ENCODE peak calls at places on chromosomes 7 and 10, in four cellular contexts. One of them, this sample, is unnamed.

GRCh38 chr7:158802535-158803199 is 26.6 kb downstream of the ESYT2 start:
- DNase-seq in AG04450: no peak
- DNase-seq in endodermal cell: no peak
- DNase-seq in Jurkat, Clone E6-1: no peak
- DNase-seq in this sample: no peak

GRCh38 chr7:85621286-85621685 is 434.4 kb upstream of the SEMA3D start:
- DNase-seq in AG04450: no peak
- DNase-seq in endodermal cell: no peak
- DNase-seq in Jurkat, Clone E6-1: no peak
- DNase-seq in this sample: no peak

GRCh38 chr10:75159519-75159918 is 48.1 kb downstream of the SAMD8 start:
- DNase-seq in AG04450: no peak
- DNase-seq in endodermal cell: no peak
- DNase-seq in Jurkat, Clone E6-1: no peak
- DNase-seq in this sample: no peak

GRCh38 chr10:49572594-49573114 is 33.7 kb upstream of the ERCC6 start:
- DNase-seq in endodermal cell: no peak
- DNase-seq in AG04450: no peak
- DNase-seq in Jurkat, Clone E6-1: no peak
- DNase-seq in this sample: no peak

GRCh38 chr7:99137418-99138180 is 6.3 kb downstream of the SMURF1 start:
- DNase-seq in endodermal cell: peak
- DNase-seq in AG04450: peak
- DNase-seq in Jurkat, Clone E6-1: no peak
- DNase-seq in this sample: no peak

GRCh38 chr10:99694171-99694570 is 34.9 kb downstream of the ENTPD7 start:
- DNase-seq in endodermal cell: no peak
- DNase-seq in Jurkat, Clone E6-1: no peak
- DNase-seq in AG04450: peak
- DNase-seq in this sample: no peak

GRCh38 chr10:119703903-119704508 is 21.8 kb upstream of the INPP5F start:
- DNase-seq in Jurkat, Clone E6-1: no peak
- DNase-seq in endodermal cell: no peak
- DNase-seq in AG04450: no peak
- DNase-seq in this sample: no peak

GRCh38 chr10:7117806-7118674 is 292.8 kb downstream of the SFMBT2 start:
- DNase-seq in Jurkat, Clone E6-1: no peak
- DNase-seq in endodermal cell: no peak
- DNase-seq in AG04450: no peak
- DNase-seq in this sample: no peak

GRCh38 chr10:116756277-116756676 is 13.9 kb upstream of the HSPA12A start:
- DNase-seq in Jurkat, Clone E6-1: no peak
- DNase-seq in endodermal cell: no peak
- DNase-seq in AG04450: no peak
- DNase-seq in this sample: no peak

GRCh38 chr10:31126593-31126992 is 94.9 kb upstream of the ZNF438 start:
- DNase-seq in Jurkat, Clone E6-1: no peak
- DNase-seq in AG04450: no peak
- DNase-seq in endodermal cell: no peak
- DNase-seq in this sample: no peak

GRCh38 chr7:36034020-36034419 is 119.0 kb upstream of the EEPD1 start:
- DNase-seq in endodermal cell: no peak
- DNase-seq in AG04450: no peak
- DNase-seq in Jurkat, Clone E6-1: no peak
- DNase-seq in this sample: no peak

GRCh38 chr10:12742776-12743175 is 258.7 kb downstream of the CCDC3 start:
- DNase-seq in Jurkat, Clone E6-1: no peak
- DNase-seq in AG04450: no peak
- DNase-seq in endodermal cell: no peak
- DNase-seq in this sample: no peak

GRCh38 chr7:21426286-21426957 is 1.5 kb upstream of the SP4 start:
- DNase-seq in endodermal cell: no peak
- DNase-seq in AG04450: no peak
- DNase-seq in Jurkat, Clone E6-1: no peak
- DNase-seq in this sample: no peak

GRCh38 chr7:4683043-4683883 is 1.2 kb downstream of the FOXK1 start:
- DNase-seq in AG04450: no peak
- DNase-seq in endodermal cell: no peak
- DNase-seq in Jurkat, Clone E6-1: no peak
- DNase-seq in this sample: no peak

GRCh38 chr7:137810248-137810647 is 36.5 kb downstream of the DGKI start:
- DNase-seq in endodermal cell: no peak
- DNase-seq in AG04450: no peak
- DNase-seq in Jurkat, Clone E6-1: no peak
- DNase-seq in this sample: no peak

GRCh38 chr10:11107953-11108352 is 90.3 kb downstream of the CELF2 start:
- DNase-seq in AG04450: no peak
- DNase-seq in Jurkat, Clone E6-1: no peak
- DNase-seq in endodermal cell: no peak
- DNase-seq in this sample: no peak

GRCh38 chr7:17530741-17531417 is 232.4 kb downstream of the AHR start:
- DNase-seq in Jurkat, Clone E6-1: peak
- DNase-seq in endodermal cell: no peak
- DNase-seq in AG04450: no peak
- DNase-seq in this sample: no peak

GRCh38 chr10:62354941-62355340 is 19.2 kb upstream of the ZNF365 start:
- DNase-seq in endodermal cell: no peak
- DNase-seq in Jurkat, Clone E6-1: no peak
- DNase-seq in AG04450: no peak
- DNase-seq in this sample: no peak

GRCh38 chr10:20415684-20416083 is 481.4 kb downstream of the NEBL start:
- DNase-seq in Jurkat, Clone E6-1: no peak
- DNase-seq in endodermal cell: no peak
- DNase-seq in AG04450: no peak
- DNase-seq in this sample: no peak

GRCh38 chr7:151877911-151878835 is 1.3 kb upstream of the PRKAG2 start:
- DNase-seq in AG04450: no peak
- DNase-seq in Jurkat, Clone E6-1: no peak
- DNase-seq in endodermal cell: no peak
- DNase-seq in this sample: no peak

GRCh38 chr10:47030191-47030698 is 119.0 kb downstream of the PTPN20 start:
- DNase-seq in Jurkat, Clone E6-1: no peak
- DNase-seq in AG04450: no peak
- DNase-seq in endodermal cell: no peak
- DNase-seq in this sample: no peak

GRCh38 chr7:141097430-141097829 is 23.6 kb downstream of the TMEM178B start:
- DNase-seq in Jurkat, Clone E6-1: peak
- DNase-seq in endodermal cell: peak
- DNase-seq in AG04450: no peak
- DNase-seq in this sample: no peak

GRCh38 chr10:32253300-32253699 is 93.7 kb downstream of the EPC1 start:
- DNase-seq in endodermal cell: peak
- DNase-seq in Jurkat, Clone E6-1: no peak
- DNase-seq in AG04450: no peak
- DNase-seq in this sample: no peak

GRCh38 chr10:72045586-72045985 is 42.8 kb downstream of the SPOCK2 start:
- DNase-seq in AG04450: no peak
- DNase-seq in endodermal cell: no peak
- DNase-seq in Jurkat, Clone E6-1: peak
- DNase-seq in this sample: no peak

GRCh38 chr10:110457851-110458582 is 39.7 kb upstream of the DUSP5 start:
- DNase-seq in Jurkat, Clone E6-1: no peak
- DNase-seq in AG04450: no peak
- DNase-seq in endodermal cell: peak
- DNase-seq in this sample: no peak

GRCh38 chr10:110802090-110802489 is 69.6 kb upstream of the PDCD4 start:
- DNase-seq in AG04450: peak
- DNase-seq in endodermal cell: no peak
- DNase-seq in Jurkat, Clone E6-1: no peak
- DNase-seq in this sample: peak

GRCh38 chr7:17632401-17632800 is 307.9 kb downstream of the SNX13 start:
- DNase-seq in endodermal cell: no peak
- DNase-seq in AG04450: no peak
- DNase-seq in Jurkat, Clone E6-1: no peak
- DNase-seq in this sample: no peak

DNA sequence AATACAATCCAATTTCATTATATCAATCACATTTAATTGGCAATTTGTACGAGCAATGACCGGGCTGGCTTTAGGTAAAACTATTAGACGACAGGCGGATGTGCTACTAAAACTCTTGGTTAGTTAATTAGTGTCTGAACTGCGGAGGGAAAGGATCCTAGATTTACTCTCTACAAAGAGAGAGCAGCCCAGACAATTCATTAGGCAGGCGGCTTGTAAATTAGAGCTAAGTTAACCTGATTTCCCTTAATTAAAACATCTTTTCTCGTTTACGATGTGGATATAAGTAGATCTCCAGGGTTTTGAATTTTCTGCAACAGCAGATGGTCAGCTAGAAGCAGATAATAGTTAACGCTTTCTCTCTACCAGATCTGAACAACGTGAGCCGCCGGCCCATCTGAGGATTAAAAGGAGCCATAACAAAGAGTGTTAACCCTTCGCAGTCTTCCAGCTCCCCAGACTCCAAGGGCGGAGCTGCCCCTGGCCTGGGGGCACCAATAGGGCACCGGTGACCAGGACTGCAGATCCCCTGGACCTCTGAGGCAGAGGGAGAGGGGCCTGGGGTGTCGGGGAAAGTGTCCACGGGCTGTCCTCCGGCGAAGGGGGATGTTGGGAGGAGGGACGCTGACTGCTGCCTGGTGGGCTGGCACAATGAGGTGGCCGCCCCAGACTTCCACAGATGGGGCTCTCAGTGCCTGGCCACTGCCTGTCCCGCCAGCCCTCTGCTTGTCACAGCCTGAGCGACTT is 6.3 kb upstream of the UNCX start:
- DNase-seq in Jurkat, Clone E6-1: no peak
- DNase-seq in endodermal cell: peak
- DNase-seq in AG04450: no peak
- DNase-seq in this sample: no peak
- H3K4me3 ChIP-seq in Jurkat, Clone E6-1: no peak
- H3K4me3 ChIP-seq in endodermal cell: peak
- H3K4me3 ChIP-seq in AG04450: no peak
- H3K4me3 ChIP-seq in this sample: no peak

DNA sequence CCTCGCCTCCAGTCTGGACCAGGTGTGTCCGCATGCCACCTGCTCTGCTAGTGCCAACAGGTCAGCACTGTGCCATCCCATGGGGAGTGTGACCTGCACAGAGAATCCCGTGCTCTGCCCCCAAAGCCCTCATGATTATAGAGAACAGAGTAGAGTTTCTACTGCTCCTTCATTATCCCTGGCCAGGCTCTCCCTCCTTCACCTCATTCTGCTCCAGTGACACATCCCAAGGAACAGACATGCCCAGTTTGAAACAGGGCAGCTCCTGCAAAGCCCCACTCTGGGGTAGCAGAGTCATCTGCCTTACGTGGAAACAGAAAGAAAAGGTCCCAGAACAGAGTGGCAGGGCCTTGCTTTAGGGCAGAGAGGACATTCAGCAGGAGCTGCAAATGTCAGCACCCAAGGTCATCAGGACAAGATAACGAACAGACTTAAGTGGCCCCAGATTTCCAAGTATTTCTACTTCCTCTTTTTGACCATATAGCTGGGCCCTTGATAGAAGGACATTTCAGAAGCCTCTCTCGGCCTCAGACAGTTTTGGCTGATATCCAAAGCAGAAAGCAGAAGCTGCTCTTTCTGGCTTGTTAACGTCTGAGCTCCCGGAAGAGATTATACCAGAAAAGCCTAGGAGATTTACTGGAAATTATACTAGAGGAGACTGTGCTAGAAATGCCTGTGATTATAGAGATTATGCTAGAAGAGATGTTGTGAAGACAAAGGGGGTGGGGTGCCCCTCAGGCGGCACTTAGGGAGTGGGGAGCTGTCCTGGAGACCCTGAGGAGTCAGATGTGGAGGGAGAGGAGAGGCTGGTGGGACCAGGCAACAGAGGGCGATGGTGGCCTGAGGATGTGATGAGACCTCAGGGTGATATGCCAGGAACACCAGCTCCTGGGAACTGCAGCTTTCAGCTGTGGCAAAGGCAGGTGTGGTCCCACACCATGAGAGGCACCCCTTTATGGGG is 12.6 kb downstream of the TMEM176B start:
- DNase-seq in Jurkat, Clone E6-1: no peak
- DNase-seq in AG04450: no peak
- DNase-seq in endodermal cell: no peak
- DNase-seq in this sample: no peak
- H3K4me3 ChIP-seq in Jurkat, Clone E6-1: no peak
- H3K4me3 ChIP-seq in AG04450: no peak
- H3K4me3 ChIP-seq in endodermal cell: no peak
- H3K4me3 ChIP-seq in this sample: no peak

GRCh38 chr7:44530990-44531389 is 10.1 kb downstream of the NPC1L1 start:
- DNase-seq in endodermal cell: no peak
- DNase-seq in AG04450: no peak
- DNase-seq in Jurkat, Clone E6-1: no peak
- DNase-seq in this sample: no peak
- H3K4me3 ChIP-seq in endodermal cell: no peak
- H3K4me3 ChIP-seq in AG04450: no peak
- H3K4me3 ChIP-seq in Jurkat, Clone E6-1: no peak
- H3K4me3 ChIP-seq in this sample: no peak

GRCh38 chr7:2811476-2812118 is 32.5 kb downstream of the GNA12 start:
- DNase-seq in endodermal cell: peak
- DNase-seq in Jurkat, Clone E6-1: no peak
- DNase-seq in AG04450: no peak
- DNase-seq in this sample: no peak
- H3K4me3 ChIP-seq in endodermal cell: no peak
- H3K4me3 ChIP-seq in Jurkat, Clone E6-1: no peak
- H3K4me3 ChIP-seq in AG04450: no peak
- H3K4me3 ChIP-seq in this sample: peak

GRCh38 chr10:132401396-132402168 is 4.6 kb downstream of the PWWP2B start:
- DNase-seq in AG04450: no peak
- DNase-seq in Jurkat, Clone E6-1: no peak
- DNase-seq in endodermal cell: no peak
- DNase-seq in this sample: no peak
- H3K4me3 ChIP-seq in AG04450: no peak
- H3K4me3 ChIP-seq in Jurkat, Clone E6-1: no peak
- H3K4me3 ChIP-seq in endodermal cell: no peak
- H3K4me3 ChIP-seq in this sample: no peak

This sample was measured in skeletal muscle cell.